ENCODE peak calls at places on chromosomes 16 and 17, in seven cellular contexts. One of them, this sample, is unnamed.

GRCh38 chr16:2231016-2231931 is 5.0 kb upstream of the DNASE1L2 start:
- DNase-seq in GM23248: no peak
- DNase-seq in PC-3: no peak
- DNase-seq in neural progenitor cell: no peak
- DNase-seq in OCI-LY7: no peak
- DNase-seq in HCT116: no peak
- DNase-seq in GM23338: no peak
- DNase-seq in this sample: no peak

GRCh38 chr16:10880609-10881452 is 3.8 kb downstream of the CIITA start:
- DNase-seq in GM23248: no peak
- DNase-seq in PC-3: no peak
- DNase-seq in neural progenitor cell: no peak
- DNase-seq in OCI-LY7: no peak
- DNase-seq in HCT116: no peak
- DNase-seq in GM23338: no peak
- DNase-seq in this sample: no peak

GRCh38 chr16:67104061-67104460 is 5.7 kb upstream of the PHAF1 start:
- DNase-seq in GM23248: peak; percentile 59
- DNase-seq in PC-3: peak; percentile 36
- DNase-seq in neural progenitor cell: peak; percentile 50
- DNase-seq in OCI-LY7: no peak
- DNase-seq in HCT116: no peak
- DNase-seq in GM23338: peak; percentile 81
- DNase-seq in this sample: peak; percentile 26

GRCh38 chr16:2983706-2984136 is 3.5 kb upstream of the PKMYT1 start:
- DNase-seq in GM23248: peak; percentile 93
- DNase-seq in PC-3: peak; percentile 86
- DNase-seq in neural progenitor cell: peak; percentile 91
- DNase-seq in OCI-LY7: peak; percentile 76
- DNase-seq in HCT116: peak; percentile 61
- DNase-seq in GM23338: peak; percentile 89
- DNase-seq in this sample: peak; percentile 86

GRCh38 chr17:50173335-50173941 is 7.6 kb downstream of the SGCA start:
- DNase-seq in GM23248: peak; percentile 96
- DNase-seq in PC-3: no peak
- DNase-seq in neural progenitor cell: peak; percentile 37
- DNase-seq in OCI-LY7: no peak
- DNase-seq in HCT116: no peak
- DNase-seq in GM23338: peak; percentile 34
- DNase-seq in this sample: no peak

GRCh38 chr17:40707720-40708119 is 4.2 kb upstream of the KRT24 start:
- DNase-seq in GM23248: peak; percentile 38
- DNase-seq in PC-3: peak; percentile 39
- DNase-seq in neural progenitor cell: no peak
- DNase-seq in OCI-LY7: no peak
- DNase-seq in HCT116: no peak
- DNase-seq in GM23338: no peak
- DNase-seq in this sample: no peak

GRCh38 chr17:27471321-27472269 is 15.3 kb downstream of the KSR1 start:
- DNase-seq in GM23248: peak; percentile 43
- DNase-seq in PC-3: no peak
- DNase-seq in neural progenitor cell: no peak
- DNase-seq in OCI-LY7: no peak
- DNase-seq in HCT116: peak; percentile 41
- DNase-seq in GM23338: no peak
- DNase-seq in this sample: no peak

GRCh38 chr17:63015824-63016223 is 49.8 kb downstream of the TANC2 start:
- DNase-seq in GM23248: no peak
- DNase-seq in PC-3: no peak
- DNase-seq in neural progenitor cell: no peak
- DNase-seq in OCI-LY7: no peak
- DNase-seq in HCT116: no peak
- DNase-seq in GM23338: no peak
- DNase-seq in this sample: no peak

GRCh38 chr16:53995378-53995777 is 291.2 kb downstream of the IRX3 start:
- DNase-seq in GM23248: no peak
- DNase-seq in PC-3: no peak
- DNase-seq in neural progenitor cell: no peak
- DNase-seq in OCI-LY7: no peak
- DNase-seq in HCT116: no peak
- DNase-seq in GM23338: no peak
- DNase-seq in this sample: no peak

GRCh38 chr16:8241408-8241807 is 348.9 kb downstream of the TMEM114 start:
- DNase-seq in GM23248: no peak
- DNase-seq in PC-3: no peak
- DNase-seq in neural progenitor cell: no peak
- DNase-seq in OCI-LY7: no peak
- DNase-seq in HCT116: no peak
- DNase-seq in GM23338: no peak
- DNase-seq in this sample: no peak

GRCh38 chr16:85554791-85555548 is 58.2 kb upstream of the GSE1 start:
- DNase-seq in GM23248: peak; percentile 85
- DNase-seq in PC-3: peak; percentile 21
- DNase-seq in neural progenitor cell: peak; percentile 62
- DNase-seq in OCI-LY7: peak; percentile 53
- DNase-seq in HCT116: no peak
- DNase-seq in GM23338: peak; percentile 38
- DNase-seq in this sample: peak; percentile 72

GRCh38 chr17:77721823-77722160 is 236.7 kb upstream of the TNRC6C start:
- DNase-seq in GM23248: no peak
- DNase-seq in PC-3: no peak
- DNase-seq in neural progenitor cell: no peak
- DNase-seq in OCI-LY7: no peak
- DNase-seq in HCT116: no peak
- DNase-seq in GM23338: no peak
- DNase-seq in this sample: no peak

GRCh38 chr16:84109598-84110325 is 7.0 kb downstream of the MBTPS1 start:
- DNase-seq in GM23248: peak; percentile 20
- DNase-seq in PC-3: no peak
- DNase-seq in neural progenitor cell: no peak
- DNase-seq in OCI-LY7: no peak
- DNase-seq in HCT116: no peak
- DNase-seq in GM23338: no peak
- DNase-seq in this sample: no peak

GRCh38 chr17:67359960-67360817 is 6.2 kb downstream of the PSMD12 start:
- DNase-seq in GM23248: peak; percentile 53
- DNase-seq in PC-3: peak; percentile 55
- DNase-seq in neural progenitor cell: peak; percentile 35
- DNase-seq in OCI-LY7: peak; percentile 62
- DNase-seq in HCT116: peak; percentile 46
- DNase-seq in GM23338: peak; percentile 75
- DNase-seq in this sample: no peak

GRCh38 chr16:14186007-14186953 is 115.2 kb downstream of the MRTFB start:
- DNase-seq in GM23248: peak; percentile 86
- DNase-seq in PC-3: peak; percentile 46
- DNase-seq in neural progenitor cell: peak; percentile 74
- DNase-seq in OCI-LY7: peak; percentile 4
- DNase-seq in HCT116: no peak
- DNase-seq in GM23338: peak; percentile 71
- DNase-seq in this sample: peak; percentile 50

GRCh38 chr17:65559802-65560627 is 1.4 kb downstream of the AXIN2 start:
- DNase-seq in GM23248: peak; percentile 40
- DNase-seq in PC-3: no peak
- DNase-seq in neural progenitor cell: peak; percentile 75
- DNase-seq in OCI-LY7: peak; percentile 39
- DNase-seq in HCT116: no peak
- DNase-seq in GM23338: peak; percentile 71
- DNase-seq in this sample: peak; percentile 80

GRCh38 chr17:47837401-47838039 is 3.6 kb downstream of the SCRN2 start:
- DNase-seq in GM23248: peak; percentile 35
- DNase-seq in PC-3: peak; percentile 21
- DNase-seq in neural progenitor cell: no peak
- DNase-seq in OCI-LY7: no peak
- DNase-seq in HCT116: no peak
- DNase-seq in GM23338: no peak
- DNase-seq in this sample: no peak

GRCh38 chr17:16482253-16482652 is 9.7 kb downstream of the LRRC75A start:
- DNase-seq in GM23248: no peak
- DNase-seq in PC-3: no peak
- DNase-seq in neural progenitor cell: no peak
- DNase-seq in OCI-LY7: no peak
- DNase-seq in HCT116: no peak
- DNase-seq in GM23338: no peak
- DNase-seq in this sample: no peak

GRCh38 chr17:16486373-16487250 is 5.4 kb downstream of the LRRC75A start:
- DNase-seq in GM23248: peak; percentile 77
- DNase-seq in PC-3: peak; percentile 96
- DNase-seq in neural progenitor cell: peak; percentile 56
- DNase-seq in OCI-LY7: no peak
- DNase-seq in HCT116: no peak
- DNase-seq in GM23338: peak; percentile 84
- DNase-seq in this sample: peak; percentile 73

GRCh38 chr17:16480995-16481394 is 11.0 kb downstream of the LRRC75A start:
- DNase-seq in GM23248: no peak
- DNase-seq in PC-3: no peak
- DNase-seq in neural progenitor cell: no peak
- DNase-seq in OCI-LY7: no peak
- DNase-seq in HCT116: no peak
- DNase-seq in GM23338: no peak
- DNase-seq in this sample: no peak

GRCh38 chr17:16483021-16483645 is 8.9 kb downstream of the LRRC75A start:
- DNase-seq in GM23248: no peak
- DNase-seq in PC-3: no peak
- DNase-seq in neural progenitor cell: no peak
- DNase-seq in OCI-LY7: no peak
- DNase-seq in HCT116: no peak
- DNase-seq in GM23338: no peak
- DNase-seq in this sample: no peak

DNA sequence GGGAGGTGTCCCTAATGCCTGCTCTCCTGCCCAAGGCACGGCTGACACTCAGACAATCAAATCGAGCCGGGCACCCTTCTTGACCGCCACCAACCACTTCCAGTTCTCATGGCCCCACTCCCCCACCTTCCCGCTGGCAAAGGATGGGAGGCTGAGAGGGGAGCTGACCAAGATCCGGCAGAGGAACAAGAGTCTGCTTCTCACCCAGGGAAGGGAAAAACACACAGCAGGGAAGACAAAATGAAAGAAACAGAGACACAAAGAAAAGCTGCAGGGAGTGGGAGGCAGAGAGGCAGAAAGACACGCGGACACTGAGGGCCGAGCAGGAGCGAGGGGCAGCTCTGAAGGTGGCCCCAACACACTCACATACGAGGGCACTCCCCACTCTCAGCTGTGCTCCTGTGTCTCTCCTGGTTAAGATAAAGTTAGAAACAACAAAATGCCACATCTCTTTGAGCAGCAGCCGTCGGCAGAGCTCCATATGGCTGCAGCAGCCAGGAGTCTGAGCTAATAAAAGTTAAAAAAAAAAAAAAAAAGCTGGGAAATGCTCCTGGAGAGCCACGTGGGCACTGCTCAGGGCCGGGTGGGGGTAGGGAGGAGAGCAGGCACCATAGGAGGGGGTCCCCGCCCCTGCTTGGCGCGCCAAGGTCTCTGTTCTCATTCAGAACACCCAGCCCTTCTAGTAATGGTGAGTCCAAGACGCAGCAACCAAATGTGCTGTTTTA is 7.4 kb downstream of the LRRC75A start:
- DNase-seq in GM23248: no peak
- DNase-seq in PC-3: no peak
- DNase-seq in neural progenitor cell: peak; percentile 38
- DNase-seq in OCI-LY7: no peak
- DNase-seq in HCT116: no peak
- DNase-seq in GM23338: peak; percentile 40
- DNase-seq in this sample: no peak
- H3K4me1 ChIP-seq in GM23248: peaks cover 20% of the 10 kb centered on the region
- H3K4me1 ChIP-seq in PC-3: peaks cover 18% of the 10 kb centered on the region
- H3K4me1 ChIP-seq in neural progenitor cell: peaks cover 31% of the 10 kb centered on the region
- H3K4me1 ChIP-seq in OCI-LY7: no peaks in the 10 kb centered on the region
- H3K4me1 ChIP-seq in HCT116: peaks cover 11% of the 10 kb centered on the region
- H3K4me1 ChIP-seq in GM23338: peaks cover 51% of the 10 kb centered on the region
- H3K4me1 ChIP-seq in this sample: peaks cover 51% of the 10 kb centered on the region

DNA sequence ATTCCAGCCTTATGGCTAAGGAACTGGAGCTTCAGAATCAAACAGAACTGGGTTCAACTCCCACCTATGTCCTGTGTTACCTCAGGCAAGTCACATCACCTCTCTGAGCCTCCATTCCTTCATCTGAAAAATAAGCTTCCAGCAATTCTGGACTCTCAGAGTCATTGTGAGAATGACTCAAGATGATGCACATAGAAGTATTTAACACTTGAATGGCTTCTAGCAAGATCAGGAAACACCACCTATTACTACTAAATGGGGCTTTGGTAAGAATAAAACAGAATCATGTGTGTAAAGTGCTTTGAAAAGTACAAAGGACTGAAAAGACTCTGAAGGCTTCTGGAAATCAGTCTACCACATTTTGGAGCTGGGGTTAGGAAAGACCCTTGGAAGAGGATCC is 30.8 kb upstream of the CALB2 start:
- DNase-seq in GM23248: no peak
- DNase-seq in PC-3: no peak
- DNase-seq in neural progenitor cell: no peak
- DNase-seq in OCI-LY7: no peak
- DNase-seq in HCT116: no peak
- DNase-seq in GM23338: no peak
- DNase-seq in this sample: no peak
- TF ChIP-seq EZH2phosphoT487 in GM23248: no peak
- TF ChIP-seq EZH2phosphoT487 in PC-3: no peak
- TF ChIP-seq EZH2phosphoT487 in neural progenitor cell: no peak
- TF ChIP-seq EZH2phosphoT487 in OCI-LY7: no peak
- TF ChIP-seq EZH2phosphoT487 in HCT116: no peak
- TF ChIP-seq EZH2phosphoT487 in GM23338: no peak
- TF ChIP-seq EZH2phosphoT487 in this sample: no peak

DNA sequence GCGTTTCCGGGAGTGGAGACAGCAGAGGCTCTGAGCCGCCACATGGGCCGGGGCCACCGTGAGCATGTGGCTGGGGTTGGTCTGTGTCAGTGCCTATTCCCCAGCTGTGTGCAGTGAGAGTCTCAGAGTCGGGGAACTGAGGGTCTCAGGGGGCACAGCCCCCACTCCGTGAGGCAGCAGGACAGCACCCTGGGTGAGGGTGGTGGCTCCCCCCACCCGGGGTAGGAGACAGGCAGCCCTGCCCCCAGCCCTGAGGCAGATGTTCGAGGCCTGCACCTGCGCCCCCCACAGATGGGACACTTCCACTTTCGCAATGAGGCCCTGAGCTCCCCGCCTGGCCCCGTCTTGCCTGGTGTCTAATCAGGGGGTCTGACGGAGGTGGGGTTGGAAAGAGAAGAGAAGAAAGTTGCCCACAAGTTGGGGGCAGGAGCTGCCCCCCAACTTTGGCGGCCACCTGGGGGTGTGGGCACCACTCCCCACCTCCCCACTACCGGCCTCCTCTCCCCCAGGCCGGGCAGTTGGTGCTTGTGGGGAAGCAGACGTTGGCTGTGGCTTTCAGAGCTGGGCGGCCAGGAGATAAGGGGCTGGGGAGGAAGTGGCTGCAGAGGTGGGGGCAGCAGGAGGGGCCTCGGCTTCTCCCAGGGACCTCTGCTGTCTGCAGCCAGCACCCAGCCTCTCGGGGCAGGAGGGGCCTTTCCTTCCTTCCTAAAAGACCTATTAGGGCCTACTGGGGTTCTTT is 1.8 kb upstream of the CBFA2T3 start:
- DNase-seq in GM23248: no peak
- DNase-seq in PC-3: no peak
- DNase-seq in neural progenitor cell: no peak
- DNase-seq in OCI-LY7: peak; percentile 94
- DNase-seq in HCT116: no peak
- DNase-seq in GM23338: no peak
- DNase-seq in this sample: no peak
- H3K4me1 ChIP-seq in GM23248: no peaks in the 10 kb centered on the region
- H3K4me1 ChIP-seq in PC-3: no peaks in the 10 kb centered on the region
- H3K4me1 ChIP-seq in neural progenitor cell: no peaks in the 10 kb centered on the region
- H3K4me1 ChIP-seq in OCI-LY7: peaks cover 89% of the 10 kb centered on the region
- H3K4me1 ChIP-seq in HCT116: no peaks in the 10 kb centered on the region
- H3K4me1 ChIP-seq in GM23338: no peaks in the 10 kb centered on the region
- H3K4me1 ChIP-seq in this sample: no peaks in the 10 kb centered on the region

GRCh38 chr17:82237746-82238561 is 9.1 kb downstream of the SLC16A3 start:
- DNase-seq in GM23248: peak; percentile 58
- DNase-seq in PC-3: no peak
- DNase-seq in neural progenitor cell: no peak
- DNase-seq in OCI-LY7: no peak
- DNase-seq in HCT116: no peak
- DNase-seq in GM23338: no peak
- DNase-seq in this sample: no peak
- TF ChIP-seq EZH2phosphoT487 in GM23248: no peak
- TF ChIP-seq EZH2phosphoT487 in PC-3: no peak
- TF ChIP-seq EZH2phosphoT487 in neural progenitor cell: no peak
- TF ChIP-seq EZH2phosphoT487 in OCI-LY7: no peak
- TF ChIP-seq EZH2phosphoT487 in HCT116: no peak
- TF ChIP-seq EZH2phosphoT487 in GM23338: no peak
- TF ChIP-seq EZH2phosphoT487 in this sample: no peak